ENCODE peak calls at places on chromosomes 2 and 18, in six cellular contexts. One of them, this sample, is unnamed.

GRCh38 chr2:137693521-137693920 is 270.8 kb upstream of the HNMT start:
- DNase-seq in GM10248: no peak
- DNase-seq in choroid plexus epithelial cell: no peak
- DNase-seq in astrocyte of the cerebellum: no peak
- DNase-seq in HCT116: no peak
- DNase-seq in pancreas: no peak
- DNase-seq in this sample: no peak

GRCh38 chr2:111712361-111712760 is 171.6 kb downstream of the ANAPC1 start:
- DNase-seq in GM10248: no peak
- DNase-seq in choroid plexus epithelial cell: no peak
- DNase-seq in astrocyte of the cerebellum: no peak
- DNase-seq in HCT116: no peak
- DNase-seq in pancreas: no peak
- DNase-seq in this sample: no peak

GRCh38 chr2:60445684-60446184 is 107.7 kb downstream of the BCL11A start:
- DNase-seq in GM10248: no peak
- DNase-seq in choroid plexus epithelial cell: peak
- DNase-seq in astrocyte of the cerebellum: no peak
- DNase-seq in HCT116: no peak
- DNase-seq in pancreas: no peak
- DNase-seq in this sample: no peak

GRCh38 chr18:42196651-42197050 is 241.6 kb downstream of the PIK3C3 start:
- DNase-seq in GM10248: no peak
- DNase-seq in choroid plexus epithelial cell: peak
- DNase-seq in astrocyte of the cerebellum: no peak
- DNase-seq in HCT116: no peak
- DNase-seq in pancreas: no peak
- DNase-seq in this sample: no peak

GRCh38 chr2:124693156-124693555 is 668.1 kb downstream of the CNTNAP5 start:
- DNase-seq in GM10248: no peak
- DNase-seq in choroid plexus epithelial cell: no peak
- DNase-seq in astrocyte of the cerebellum: no peak
- DNase-seq in HCT116: no peak
- DNase-seq in pancreas: no peak
- DNase-seq in this sample: no peak

GRCh38 chr2:2492800-2493199 is 161.7 kb upstream of the MYT1L start:
- DNase-seq in GM10248: no peak
- DNase-seq in choroid plexus epithelial cell: no peak
- DNase-seq in astrocyte of the cerebellum: no peak
- DNase-seq in HCT116: no peak
- DNase-seq in pancreas: no peak
- DNase-seq in this sample: no peak

GRCh38 chr18:11785444-11786055 is 65.7 kb upstream of the CHMP1B start:
- DNase-seq in GM10248: no peak
- DNase-seq in choroid plexus epithelial cell: no peak
- DNase-seq in astrocyte of the cerebellum: no peak
- DNase-seq in HCT116: no peak
- DNase-seq in pancreas: no peak
- DNase-seq in this sample: no peak

GRCh38 chr2:136638193-136638592 is 127.2 kb upstream of the THSD7B start:
- DNase-seq in GM10248: no peak
- DNase-seq in choroid plexus epithelial cell: no peak
- DNase-seq in astrocyte of the cerebellum: no peak
- DNase-seq in HCT116: no peak
- DNase-seq in pancreas: no peak
- DNase-seq in this sample: no peak

GRCh38 chr2:25178976-25179375 is 10.6 kb upstream of the POMC start:
- DNase-seq in GM10248: no peak
- DNase-seq in choroid plexus epithelial cell: no peak
- DNase-seq in astrocyte of the cerebellum: no peak
- DNase-seq in HCT116: no peak
- DNase-seq in pancreas: no peak
- DNase-seq in this sample: no peak

GRCh38 chr18:6057604-6058003 is 162.3 kb upstream of the TMEM200C start:
- DNase-seq in GM10248: no peak
- DNase-seq in choroid plexus epithelial cell: peak
- DNase-seq in astrocyte of the cerebellum: no peak
- DNase-seq in HCT116: no peak
- DNase-seq in pancreas: no peak
- DNase-seq in this sample: no peak

GRCh38 chr2:95323347-95324155 is 26.4 kb downstream of the KCNIP3 start:
- DNase-seq in GM10248: no peak
- DNase-seq in choroid plexus epithelial cell: peak
- DNase-seq in astrocyte of the cerebellum: no peak
- DNase-seq in HCT116: peak
- DNase-seq in pancreas: no peak
- DNase-seq in this sample: no peak

GRCh38 chr2:70852824-70853223 is 17.2 kb upstream of the CD207 start:
- DNase-seq in GM10248: no peak
- DNase-seq in choroid plexus epithelial cell: no peak
- DNase-seq in astrocyte of the cerebellum: no peak
- DNase-seq in HCT116: no peak
- DNase-seq in pancreas: no peak
- DNase-seq in this sample: no peak

GRCh38 chr2:98412751-98413445 is 31.8 kb upstream of the INPP4A start:
- DNase-seq in GM10248: peak
- DNase-seq in choroid plexus epithelial cell: peak
- DNase-seq in astrocyte of the cerebellum: peak
- DNase-seq in HCT116: peak
- DNase-seq in pancreas: peak
- DNase-seq in this sample: no peak

GRCh38 chr2:48738806-48739205 is 16.7 kb downstream of the LHCGR start:
- DNase-seq in GM10248: no peak
- DNase-seq in choroid plexus epithelial cell: peak
- DNase-seq in astrocyte of the cerebellum: no peak
- DNase-seq in HCT116: no peak
- DNase-seq in pancreas: no peak
- DNase-seq in this sample: no peak

GRCh38 chr2:128506534-128506933 is 187.9 kb upstream of the HS6ST1 start:
- DNase-seq in GM10248: no peak
- DNase-seq in choroid plexus epithelial cell: no peak
- DNase-seq in astrocyte of the cerebellum: no peak
- DNase-seq in HCT116: no peak
- DNase-seq in pancreas: no peak
- DNase-seq in this sample: no peak

GRCh38 chr2:3223080-3223923 is 154.3 kb downstream of the EIPR1 start:
- DNase-seq in GM10248: peak
- DNase-seq in choroid plexus epithelial cell: peak
- DNase-seq in astrocyte of the cerebellum: no peak
- DNase-seq in HCT116: no peak
- DNase-seq in pancreas: no peak
- DNase-seq in this sample: peak

GRCh38 chr2:109129356-109129920 is 433 bp downstream of the SH3RF3 start:
- DNase-seq in GM10248: no peak
- DNase-seq in choroid plexus epithelial cell: peak
- DNase-seq in astrocyte of the cerebellum: no peak
- DNase-seq in HCT116: no peak
- DNase-seq in pancreas: peak
- DNase-seq in this sample: no peak

GRCh38 chr18:49486617-49486958 is 446 bp downstream of the C18orf32 start:
- DNase-seq in GM10248: no peak
- DNase-seq in choroid plexus epithelial cell: peak
- DNase-seq in astrocyte of the cerebellum: no peak
- DNase-seq in HCT116: no peak
- DNase-seq in pancreas: no peak
- DNase-seq in this sample: no peak

GRCh38 chr2:119366161-119366648 is 429 bp downstream of the C2orf76 start:
- DNase-seq in GM10248: no peak
- DNase-seq in choroid plexus epithelial cell: peak
- DNase-seq in astrocyte of the cerebellum: no peak
- DNase-seq in HCT116: no peak
- DNase-seq in pancreas: no peak
- DNase-seq in this sample: no peak

GRCh38 chr2:28370355-28370754 is 22.3 kb upstream of the FOSL2 start:
- DNase-seq in GM10248: no peak
- DNase-seq in choroid plexus epithelial cell: no peak
- DNase-seq in astrocyte of the cerebellum: no peak
- DNase-seq in HCT116: no peak
- DNase-seq in pancreas: no peak
- DNase-seq in this sample: no peak

GRCh38 chr18:46623541-46623940 is 33.5 kb downstream of the LOXHD1 start:
- DNase-seq in GM10248: no peak
- DNase-seq in choroid plexus epithelial cell: no peak
- DNase-seq in astrocyte of the cerebellum: no peak
- DNase-seq in HCT116: no peak
- DNase-seq in pancreas: no peak
- DNase-seq in this sample: peak

GRCh38 chr2:232410238-232410900 is 3.7 kb downstream of the ALPG start:
- DNase-seq in GM10248: no peak
- DNase-seq in choroid plexus epithelial cell: no peak
- DNase-seq in astrocyte of the cerebellum: no peak
- DNase-seq in HCT116: no peak
- DNase-seq in pancreas: no peak
- DNase-seq in this sample: no peak

GRCh38 chr2:187424156-187424555 is 23.9 kb downstream of the CALCRL start:
- DNase-seq in GM10248: no peak
- DNase-seq in choroid plexus epithelial cell: peak
- DNase-seq in astrocyte of the cerebellum: no peak
- DNase-seq in HCT116: no peak
- DNase-seq in pancreas: no peak
- DNase-seq in this sample: no peak

GRCh38 chr18:58218111-58218510 is 174.1 kb downstream of the NEDD4L start:
- DNase-seq in GM10248: no peak
- DNase-seq in choroid plexus epithelial cell: peak
- DNase-seq in astrocyte of the cerebellum: no peak
- DNase-seq in HCT116: no peak
- DNase-seq in pancreas: no peak
- DNase-seq in this sample: no peak

GRCh38 chr18:13381331-13381730 is 162.8 kb downstream of the LDLRAD4 start:
- DNase-seq in GM10248: no peak
- DNase-seq in choroid plexus epithelial cell: no peak
- DNase-seq in astrocyte of the cerebellum: no peak
- DNase-seq in HCT116: no peak
- DNase-seq in pancreas: no peak
- DNase-seq in this sample: peak

GRCh38 chr18:30072609-30073385 is 969.7 kb downstream of the DSC3 start:
- DNase-seq in GM10248: no peak
- DNase-seq in choroid plexus epithelial cell: no peak
- DNase-seq in astrocyte of the cerebellum: no peak
- DNase-seq in HCT116: no peak
- DNase-seq in pancreas: no peak
- DNase-seq in this sample: no peak

GRCh38 chr2:23719721-23720120 is 207.2 kb downstream of the ATAD2B start:
- DNase-seq in GM10248: no peak
- DNase-seq in choroid plexus epithelial cell: no peak
- DNase-seq in astrocyte of the cerebellum: no peak
- DNase-seq in HCT116: no peak
- DNase-seq in pancreas: no peak
- DNase-seq in this sample: no peak

GRCh38 chr2:189298481-189298880 is 118.9 kb upstream of the COL5A2 start:
- DNase-seq in GM10248: no peak
- DNase-seq in choroid plexus epithelial cell: peak
- DNase-seq in astrocyte of the cerebellum: no peak
- DNase-seq in HCT116: no peak
- DNase-seq in pancreas: no peak
- DNase-seq in this sample: no peak

GRCh38 chr2:188511346-188511745 is 219.7 kb downstream of the GULP1 start:
- DNase-seq in GM10248: no peak
- DNase-seq in choroid plexus epithelial cell: no peak
- DNase-seq in astrocyte of the cerebellum: no peak
- DNase-seq in HCT116: no peak
- DNase-seq in pancreas: no peak
- DNase-seq in this sample: no peak

GRCh38 chr18:74342416-74343043 is 26.9 kb downstream of the C18orf63 start:
- DNase-seq in GM10248: peak
- DNase-seq in choroid plexus epithelial cell: peak
- DNase-seq in astrocyte of the cerebellum: peak
- DNase-seq in HCT116: peak
- DNase-seq in pancreas: peak
- DNase-seq in this sample: no peak

GRCh38 chr2:175755169-175755568 is 246.9 kb downstream of the LNPK start:
- DNase-seq in GM10248: no peak
- DNase-seq in choroid plexus epithelial cell: no peak
- DNase-seq in astrocyte of the cerebellum: no peak
- DNase-seq in HCT116: no peak
- DNase-seq in pancreas: no peak
- DNase-seq in this sample: no peak

GRCh38 chr2:137380610-137381009 is 583.7 kb upstream of the HNMT start:
- DNase-seq in GM10248: no peak
- DNase-seq in choroid plexus epithelial cell: no peak
- DNase-seq in astrocyte of the cerebellum: no peak
- DNase-seq in HCT116: no peak
- DNase-seq in pancreas: no peak
- DNase-seq in this sample: no peak

GRCh38 chr2:178193823-178194599 is at the start of gene OSBPL6:
- DNase-seq in GM10248: peak
- DNase-seq in choroid plexus epithelial cell: peak
- DNase-seq in astrocyte of the cerebellum: peak
- DNase-seq in HCT116: peak
- DNase-seq in pancreas: peak
- DNase-seq in this sample: peak
- TF ChIP-seq CTCF in GM10248: peak
- TF ChIP-seq CTCF in choroid plexus epithelial cell: no peak
- TF ChIP-seq CTCF in astrocyte of the cerebellum: no peak
- TF ChIP-seq CTCF in HCT116: no peak
- TF ChIP-seq CTCF in pancreas: peak
- TF ChIP-seq CTCF in this sample: peak

GRCh38 chr2:221836091-221836490 is 264.0 kb upstream of the EPHA4 start:
- DNase-seq in GM10248: no peak
- DNase-seq in choroid plexus epithelial cell: no peak
- DNase-seq in astrocyte of the cerebellum: no peak
- DNase-seq in HCT116: no peak
- DNase-seq in pancreas: peak
- DNase-seq in this sample: no peak
- TF ChIP-seq CTCF in GM10248: no peak
- TF ChIP-seq CTCF in choroid plexus epithelial cell: no peak
- TF ChIP-seq CTCF in astrocyte of the cerebellum: no peak
- TF ChIP-seq CTCF in HCT116: no peak
- TF ChIP-seq CTCF in pancreas: no peak
- TF ChIP-seq CTCF in this sample: no peak

GRCh38 chr2:195094330-195094729 is 562.7 kb upstream of the SLC39A10 start:
- DNase-seq in GM10248: no peak
- DNase-seq in choroid plexus epithelial cell: peak
- DNase-seq in astrocyte of the cerebellum: peak
- DNase-seq in HCT116: no peak
- DNase-seq in pancreas: no peak
- DNase-seq in this sample: no peak

GRCh38 chr2:195092341-195092740 is 564.7 kb upstream of the SLC39A10 start:
- DNase-seq in GM10248: no peak
- DNase-seq in choroid plexus epithelial cell: peak
- DNase-seq in astrocyte of the cerebellum: no peak
- DNase-seq in HCT116: no peak
- DNase-seq in pancreas: no peak
- DNase-seq in this sample: no peak
- TF ChIP-seq CTCF in GM10248: no peak
- TF ChIP-seq CTCF in choroid plexus epithelial cell: peak
- TF ChIP-seq CTCF in astrocyte of the cerebellum: no peak
- TF ChIP-seq CTCF in HCT116: no peak
- TF ChIP-seq CTCF in pancreas: no peak
- TF ChIP-seq CTCF in this sample: peak

DNA sequence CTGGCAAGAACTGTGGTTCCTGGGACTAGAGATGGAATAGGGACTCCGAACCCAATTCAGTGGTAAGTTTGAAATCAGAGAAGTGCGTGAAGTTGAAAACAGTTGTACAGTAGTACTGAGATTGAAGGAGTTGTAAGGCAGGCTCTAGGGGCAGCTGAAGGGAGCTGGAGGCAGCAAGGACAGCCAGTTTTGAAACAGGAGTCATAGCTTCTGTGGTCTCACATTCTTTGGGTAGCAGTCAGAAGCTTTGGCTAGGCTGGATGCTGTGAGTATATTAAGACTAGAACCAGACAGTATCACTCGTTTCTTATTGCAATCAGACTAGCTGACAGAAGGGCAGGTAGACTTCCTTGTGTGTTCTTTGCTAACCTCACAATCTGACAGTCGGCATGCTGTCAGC is 64.5 kb upstream of the ADAM23 start:
- DNase-seq in GM10248: no peak
- DNase-seq in choroid plexus epithelial cell: peak
- DNase-seq in astrocyte of the cerebellum: no peak
- DNase-seq in HCT116: no peak
- DNase-seq in pancreas: no peak
- DNase-seq in this sample: no peak
- TF ChIP-seq CTCF in GM10248: no peak
- TF ChIP-seq CTCF in choroid plexus epithelial cell: no peak
- TF ChIP-seq CTCF in astrocyte of the cerebellum: no peak
- TF ChIP-seq CTCF in HCT116: no peak
- TF ChIP-seq CTCF in pancreas: no peak
- TF ChIP-seq CTCF in this sample: no peak

This sample was measured in osteocyte.